ENCODE peak calls at places on chromosomes 1 and 21, in four cellular contexts. V is K562, I is WTC11, E is SK-N-SH. T is an unnamed sample.
A peak's percentile ranks its signal among the peaks of the same experiment; 100 is the strongest.

GRCh38 chr1:219210067-219210466 is 36.4 kb downstream of the LYPLAL1 start:
- DNase-seq in V (no peak), I (no peak), E (no peak), T (no peak)

GRCh38 chr1:156796340-156797097 is 20.1 kb downstream of the SH2D2A start:
- DNase-seq in V (no peak), I (no peak), E (peak; percentile 26), T (no peak)

GRCh38 chr1:55146781-55147180 is 68.4 kb downstream of the USP24 start:
- DNase-seq in V (peak; percentile 84), I (no peak), E (no peak), T (no peak)

GRCh38 chr1:54989473-54989872 is 9.0 kb downstream of the TMEM61 start:
- DNase-seq in V (no peak), I (no peak), E (no peak), T (no peak)

GRCh38 chr1:232621050-232621449 is 8.9 kb downstream of the SIPA1L2 start:
- DNase-seq in V (no peak), I (no peak), E (no peak), T (no peak)

GRCh38 chr1:59738152-59738551 is 76.6 kb upstream of the HOOK1 start:
- DNase-seq in V (no peak), I (no peak), E (no peak), T (no peak)

GRCh38 chr1:232130815-232131474 is 499.0 kb downstream of the SIPA1L2 start:
- DNase-seq in V (no peak), I (no peak), E (no peak), T (no peak)

GRCh38 chr21:34807881-34808568 is 139.2 kb downstream of the CLIC6 start:
- DNase-seq in V (no peak), I (no peak), E (no peak), T (no peak)

GRCh38 chr1:195238313-195238712 is 1369.9 kb downstream of the KCNT2 start:
- DNase-seq in V (no peak), I (no peak), E (no peak), T (no peak)

GRCh38 chr1:19643113-19643512 is 998 bp upstream of the NBL1 start:
- DNase-seq in V (no peak), I (no peak), E (peak; percentile 41), T (no peak)

GRCh38 chr1:2255420-2256369 is 27.6 kb downstream of the SKI start:
- DNase-seq in V (peak; percentile 76), I (no peak), E (peak; percentile 63), T (no peak)
- TF ChIP-seq TEAD4 in V (no peak), I (no peak), E (no peak), T (no peak)

GRCh38 chr1:119782541-119783338 is 14.0 kb upstream of the HMGCS2 start:
- DNase-seq in V (no peak), I (no peak), E (no peak), T (peak; percentile 35)
- TF ChIP-seq TEAD4 in V (no peak), I (no peak), E (no peak), T (no peak)

GRCh38 chr1:205920861-205921558 is 22.2 kb downstream of the SLC26A9 start:
- DNase-seq in V (no peak), I (no peak), E (no peak), T (no peak)
- TF ChIP-seq TEAD4 in V (no peak), I (no peak), E (no peak), T (no peak)

DNA sequence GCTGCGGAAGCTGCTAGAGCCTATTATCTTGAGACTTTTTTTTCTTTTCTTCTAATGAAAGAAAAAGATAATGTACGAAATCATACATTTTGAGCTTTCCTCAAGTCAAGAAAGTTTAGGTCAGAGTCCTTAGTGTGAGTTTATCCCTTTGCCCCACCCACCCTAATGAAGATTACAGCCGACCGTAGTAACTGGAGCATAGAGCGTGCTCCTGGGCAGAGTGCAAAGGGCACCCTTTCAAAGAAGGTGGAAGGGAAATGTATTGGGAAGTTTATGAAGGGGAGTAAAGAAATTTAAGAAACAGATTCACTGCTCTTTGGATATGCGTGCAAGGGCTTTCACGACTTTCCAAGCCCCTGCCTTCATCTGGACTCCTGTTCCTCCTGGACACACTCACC is 17.2 kb downstream of the GNG12 start:
- DNase-seq in V (no peak), I (no peak), E (no peak), T (no peak)
- TF ChIP-seq TEAD4 in V (no peak), I (no peak), E (no peak), T (no peak)

DNA sequence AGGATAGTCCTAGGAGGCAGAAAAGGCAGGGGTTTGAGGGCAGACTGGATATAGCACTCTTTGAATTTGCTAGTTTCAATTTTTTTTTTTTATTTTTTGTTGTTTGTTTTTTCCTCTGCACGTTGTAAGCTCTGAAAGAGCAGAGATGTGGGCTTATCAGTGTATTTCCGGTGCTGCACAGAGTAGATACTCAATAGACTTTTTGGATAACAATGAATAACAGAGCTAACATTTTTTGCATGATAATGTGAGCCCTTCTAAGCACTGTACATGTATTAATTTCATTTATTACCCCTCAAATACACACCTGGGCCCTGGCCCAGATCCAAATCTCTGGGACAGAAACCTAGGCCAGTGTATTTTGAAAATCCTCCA is 17.1 kb upstream of the PARP1 start:
- DNase-seq in V (no peak), I (no peak), E (no peak), T (no peak)
- TF ChIP-seq TEAD4 in V (no peak), I (no peak), E (no peak), T (no peak)

DNA sequence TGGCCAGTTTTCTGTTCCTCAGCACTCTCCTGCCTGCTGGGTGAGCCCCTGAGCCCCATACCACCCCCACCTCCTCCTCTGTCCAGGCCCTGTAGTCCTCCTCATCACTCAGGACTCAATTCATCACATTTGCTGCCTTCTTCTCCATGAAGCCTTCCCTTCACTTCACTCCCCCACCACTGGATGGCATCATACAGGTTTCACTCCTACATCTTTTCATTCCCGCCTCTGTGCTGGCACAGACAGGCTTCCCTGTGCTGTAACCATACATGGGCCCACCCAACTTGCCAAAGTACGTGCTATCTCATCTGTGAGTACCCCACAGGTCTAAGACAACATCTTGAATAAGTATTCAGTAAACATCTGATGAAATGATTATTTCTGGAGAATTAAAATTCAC is 56.9 kb downstream of the SLC45A1 start:
- DNase-seq in V (peak; percentile 54), I (peak; percentile 65), E (no peak), T (no peak)
- TF ChIP-seq TEAD4 in V (no peak), I (no peak), E (no peak), T (no peak)

GRCh38 chr1:169119405-169119804 is 12.9 kb downstream of the ATP1B1 start:
- DNase-seq in V (no peak), I (no peak), E (no peak), T (no peak)
- TF ChIP-seq TEAD4 in V (no peak), I (no peak), E (no peak), T (no peak)

DNA sequence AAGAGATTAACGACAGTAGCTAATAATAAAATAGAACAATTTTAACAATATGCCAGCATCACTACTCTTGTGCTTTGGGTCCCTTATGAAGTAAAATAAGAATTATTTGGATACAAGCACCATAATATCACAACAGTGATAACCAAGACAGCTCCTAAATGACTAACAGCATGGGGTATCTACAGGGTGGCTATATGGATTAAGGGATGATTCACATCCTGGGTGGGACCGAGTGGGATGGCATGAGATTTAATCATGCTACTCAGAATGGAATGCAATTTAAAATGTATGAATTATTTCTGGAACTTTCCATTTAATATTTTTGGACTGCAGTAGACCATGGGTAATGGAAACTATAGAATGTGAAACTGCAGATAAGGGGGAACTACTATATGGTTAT is 28.1 kb upstream of the B3GALNT2 start:
- DNase-seq in V (no peak), I (no peak), E (no peak), T (no peak)
- TF ChIP-seq TEAD4 in V (no peak), I (no peak), E (no peak), T (no peak)

DNA sequence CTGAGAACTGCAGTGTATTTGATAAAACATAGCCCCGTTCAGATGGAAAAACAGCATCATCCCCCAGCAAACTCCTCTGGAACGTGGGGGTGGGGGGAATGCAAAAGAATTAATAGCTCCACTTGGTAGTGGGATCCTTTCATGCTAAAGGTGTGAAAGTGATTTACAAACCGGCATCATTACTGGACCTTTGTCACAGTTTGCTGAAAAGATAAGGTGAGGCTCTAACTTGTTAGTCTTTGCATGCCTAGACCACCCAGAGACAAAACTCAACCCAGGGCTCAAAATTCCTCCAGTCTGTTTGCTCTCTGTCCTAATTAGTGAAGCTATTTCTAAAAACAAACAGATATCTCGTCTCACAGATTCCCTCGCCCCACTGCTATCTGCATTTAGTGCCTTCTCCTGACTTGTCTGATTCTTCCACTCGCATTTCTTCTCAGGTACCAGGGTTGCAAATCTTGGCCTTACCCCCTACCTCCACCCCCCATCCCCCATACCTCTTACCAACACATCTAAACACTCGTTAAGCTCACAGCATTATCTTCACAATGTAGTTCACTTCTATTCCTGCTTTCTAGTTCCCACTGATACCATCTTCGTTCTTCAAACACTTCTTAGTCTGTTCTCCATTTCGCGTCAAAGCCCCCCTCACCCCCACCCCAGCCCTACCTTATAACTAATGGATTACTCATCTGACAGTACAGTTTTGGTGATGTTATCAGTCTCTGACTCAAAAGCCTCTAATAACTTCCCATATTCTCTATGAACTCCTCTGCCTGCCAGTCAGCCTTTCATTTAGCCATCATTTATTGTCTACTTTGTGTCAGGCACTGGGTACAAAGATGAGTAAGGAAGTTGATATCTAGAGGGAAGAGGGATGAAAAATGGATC is 11.8 kb downstream of the IER5 start:
- DNase-seq in V (no peak), I (no peak), E (no peak), T (no peak)
- TF ChIP-seq TEAD4 in V (no peak), I (no peak), E (peak; percentile 82), T (no peak)

T was measured in H1.